ENCODE peak calls at places on chromosomes 6 and 20, in eight cellular contexts. A is spleen, Q is testis, S is uterus, D is esophagus squamous epithelium, K is K562, T is IMR-90, N is stomach. M is an unnamed sample.

GRCh38 chr6:39003072-39003471 is 45.5 kb upstream of the GLP1R start:
- DNase-seq in N (no peak), T (no peak), D (no peak), Q (no peak), A (no peak), S (no peak), K (peak; percentile 28), M (no peak)

GRCh38 chr20:19889011-19889953 is 127.9 kb upstream of the NAA20 start:
- DNase-seq in S (peak; percentile 37), D (no peak), Q (peak; percentile 38), A (peak; percentile 80), N (no peak), K (no peak), T (peak; percentile 76), M (peak; percentile 71)

GRCh38 chr20:2747676-2748235 is 52.7 kb downstream of the CPXM1 start:
- DNase-seq in T (peak; percentile 12), K (no peak), A (no peak), D (no peak), Q (no peak), N (no peak), S (no peak), M (no peak)

GRCh38 chr6:49514571-49515484 is 15.1 kb downstream of the GLYATL3 start:
- DNase-seq in N (no peak), T (no peak), S (no peak), Q (no peak), D (no peak), K (no peak), A (no peak), M (no peak)

GRCh38 chr6:111487656-111488055 is 4.6 kb upstream of the REV3L start:
- DNase-seq in K (no peak), A (no peak), N (no peak), S (no peak), T (peak; percentile 88), D (no peak), Q (no peak), M (no peak)

GRCh38 chr6:36577298-36577697 is 16.9 kb upstream of the SRSF3 start:
- DNase-seq in K (peak; percentile 40), D (no peak), N (no peak), S (no peak), Q (no peak), A (no peak), T (peak; percentile 79), M (no peak)

GRCh38 chr20:62804632-62805364 is at the start of gene OGFR:
- DNase-seq in N (peak; percentile 69), Q (peak; percentile 73), A (peak; percentile 94), D (no peak), S (peak; percentile 73), T (peak; percentile 38), K (peak; percentile 90), M (peak; percentile 86)

GRCh38 chr6:142848969-142849368 is 96.0 kb downstream of the HIVEP2 start:
- DNase-seq in K (no peak), T (no peak), N (no peak), Q (no peak), D (no peak), S (no peak), A (no peak), M (no peak)

GRCh38 chr6:105646391-105646867 is 243.5 kb upstream of the PREP start:
- DNase-seq in D (no peak), Q (no peak), S (no peak), A (no peak), K (no peak), N (no peak), T (peak; percentile 13), M (no peak)

GRCh38 chr6:166770216-166771116 is 143.4 kb upstream of the RPS6KA2 start:
- DNase-seq in N (no peak), T (peak; percentile 10), S (no peak), A (no peak), Q (no peak), K (no peak), D (no peak), M (no peak)
- TF ChIP-seq CTCF in N (no peak), T (peak; percentile 30), S (no peak), A (no peak), Q (no peak), K (no peak), D (no peak), M (no peak)

DNA sequence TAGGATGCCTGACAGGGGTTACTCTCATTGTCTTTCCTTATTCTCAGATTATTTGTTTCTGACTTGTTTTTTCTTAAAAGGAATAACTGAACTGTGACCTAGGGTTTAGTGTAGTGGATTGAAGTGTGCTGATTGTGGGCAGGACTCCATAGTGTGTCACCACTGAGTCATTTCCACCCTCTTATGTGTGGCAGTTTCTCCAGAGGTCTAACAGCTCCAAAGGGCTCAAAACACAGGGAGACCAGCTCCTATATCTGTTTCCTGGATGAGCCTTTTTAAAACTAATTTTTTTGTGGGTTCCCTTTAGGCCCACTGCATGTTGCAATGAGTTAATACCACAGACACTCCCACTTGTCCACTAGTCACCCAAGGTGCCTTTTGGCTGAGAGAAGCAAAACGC is 951.1 kb upstream of the ADGRB3 start:
- DNase-seq in T (peak; percentile 49), D (no peak), Q (no peak), S (no peak), K (no peak), A (no peak), N (no peak), M (no peak)
- TF ChIP-seq POLR2A in T (no peak), D (no peak), Q (no peak), S (no peak), K (no peak), A (no peak), N (no peak), M (no peak)

GRCh38 chr6:45591306-45591705 is 213.6 kb upstream of the SUPT3H start:
- DNase-seq in T (peak; percentile 32), A (no peak), D (no peak), Q (no peak), S (no peak), N (no peak), K (no peak), M (no peak)

GRCh38 chr6:45591816-45592359 is 214.2 kb upstream of the SUPT3H start:
- DNase-seq in T (no peak), S (no peak), D (no peak), K (no peak), N (no peak), Q (no peak), A (no peak), M (no peak)

GRCh38 chr6:45589367-45589766 is 211.6 kb upstream of the SUPT3H start:
- DNase-seq in S (no peak), T (no peak), K (no peak), D (no peak), A (no peak), N (no peak), Q (no peak), M (no peak)

GRCh38 chr6:45590751-45591184 is 213.0 kb upstream of the SUPT3H start:
- DNase-seq in T (peak; percentile 28), N (no peak), D (no peak), S (peak; percentile 53), A (no peak), K (no peak), Q (peak; percentile 51), M (no peak)

DNA sequence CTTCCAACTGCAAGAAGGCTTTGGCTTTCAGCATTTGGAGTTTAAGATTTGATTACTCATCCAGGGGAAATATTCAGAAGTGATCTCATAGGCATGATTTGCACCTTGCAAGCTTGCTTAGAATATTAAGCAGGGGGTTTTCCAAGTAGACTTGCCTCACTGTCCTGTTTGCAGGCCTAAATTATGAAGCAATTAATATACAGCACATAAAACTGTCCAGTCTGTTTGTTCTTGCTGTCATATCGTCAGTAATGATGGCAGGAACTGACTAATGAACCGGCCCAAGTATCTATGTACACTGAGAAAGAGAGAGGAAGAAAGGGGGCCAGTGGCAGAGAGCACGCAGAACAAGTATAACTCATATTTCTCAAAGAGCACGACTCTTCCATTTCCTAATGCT is 212.5 kb upstream of the SUPT3H start:
- DNase-seq in Q (no peak), N (no peak), A (no peak), T (peak; percentile 92), D (no peak), K (no peak), S (no peak), M (no peak)
- H3K27ac ChIP-seq in Q (no peak overlapping the region), N (peak overlapping the region; percentile 46), A (no peak overlapping the region), T (no peak overlapping the region), D (peak overlapping the region; percentile 68), K (no peak overlapping the region), S (peak overlapping the region; percentile 55), M (no peak overlapping the region)

DNA sequence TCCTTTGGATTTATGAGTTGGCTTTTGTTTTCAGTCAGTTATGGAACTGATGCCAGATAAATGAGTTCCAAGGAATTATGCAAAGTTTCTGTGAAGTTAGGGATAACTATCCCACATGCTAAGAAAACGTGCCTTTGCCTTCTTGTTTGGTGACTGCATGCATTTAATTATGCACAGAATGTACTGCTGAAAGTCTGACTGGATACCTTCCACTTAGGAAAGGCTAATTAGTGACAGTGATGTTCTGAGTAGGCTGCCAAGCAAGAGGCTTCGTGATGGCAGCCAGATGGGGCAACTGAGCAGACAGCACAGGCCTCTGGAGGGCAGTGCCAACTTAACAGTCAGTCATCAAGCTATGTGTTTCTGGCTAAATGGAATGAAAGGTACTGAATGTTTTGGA is 289.9 kb downstream of the CD109 start:
- DNase-seq in Q (no peak), D (no peak), N (no peak), S (no peak), A (no peak), K (no peak), T (no peak), M (no peak)
- TF ChIP-seq CTCF in Q (no peak), D (no peak), N (no peak), S (no peak), A (no peak), K (no peak), T (no peak), M (no peak)

GRCh38 chr6:52575490-52575868 is 1.4 kb downstream of the TRAM2 start:
- DNase-seq in N (no peak), D (no peak), K (no peak), T (no peak), S (no peak), A (no peak), Q (no peak), M (no peak)

GRCh38 chr6:52577022-52577777 is at the start of gene TRAM2:
- DNase-seq in S (peak; percentile 87), T (peak; percentile 74), D (peak; percentile 27), A (peak; percentile 96), N (peak; percentile 89), Q (peak; percentile 84), K (peak; percentile 95), M (peak; percentile 94)

GRCh38 chr6:52577778-52578473 is 1.1 kb upstream of the TRAM2 start:
- DNase-seq in Q (no peak), S (no peak), T (no peak), D (no peak), A (no peak), N (no peak), K (no peak), M (no peak)

GRCh38 chr6:52576054-52576391 is 837 bp downstream of the TRAM2 start:
- DNase-seq in Q (peak; percentile 54), K (no peak), A (no peak), S (no peak), D (no peak), N (no peak), T (no peak), M (no peak)

GRCh38 chr6:52576392-52577021 is 353 bp downstream of the TRAM2 start:
- DNase-seq in K (peak; percentile 78), S (no peak), N (peak; percentile 54), D (peak; percentile 27), T (peak; percentile 85), A (peak; percentile 93), Q (peak; percentile 64), M (peak; percentile 63)
- TF ChIP-seq POLR2A in K (no peak), S (peak; percentile 55), N (no peak), D (no peak), T (peak; percentile 15), A (peak; percentile 48), Q (no peak), M (peak; percentile 69)